ENCODE peak calls at places on chromosomes 1 and 21, in four cellular contexts. One of them, this sample, is unnamed.

GRCh38 chr1:97084566-97084965 is 363.0 kb downstream of the PTBP2 start:
- DNase-seq in left lung: no peak
- DNase-seq in astrocyte of the cerebellum: no peak
- DNase-seq in right cardiac atrium: no peak
- DNase-seq in this sample: no peak

GRCh38 chr1:229075217-229075616 is 195.7 kb upstream of the RAB4A start:
- DNase-seq in left lung: no peak
- DNase-seq in astrocyte of the cerebellum: no peak
- DNase-seq in right cardiac atrium: no peak
- DNase-seq in this sample: no peak

GRCh38 chr1:116904791-116905320 is 4.9 kb upstream of the PTGFRN start:
- DNase-seq in left lung: no peak
- DNase-seq in astrocyte of the cerebellum: no peak
- DNase-seq in right cardiac atrium: no peak
- DNase-seq in this sample: no peak

GRCh38 chr1:106555571-106555970 is 500.9 kb upstream of the PRMT6 start:
- DNase-seq in left lung: no peak
- DNase-seq in astrocyte of the cerebellum: no peak
- DNase-seq in right cardiac atrium: no peak
- DNase-seq in this sample: no peak

GRCh38 chr1:152252157-152252556 is 28.2 kb upstream of the HRNR start:
- DNase-seq in left lung: no peak
- DNase-seq in astrocyte of the cerebellum: no peak
- DNase-seq in right cardiac atrium: no peak
- DNase-seq in this sample: no peak

GRCh38 chr1:248811514-248812490 is 13.9 kb downstream of the SH3BP5L start:
- DNase-seq in left lung: peak
- DNase-seq in astrocyte of the cerebellum: no peak
- DNase-seq in right cardiac atrium: no peak
- DNase-seq in this sample: no peak

GRCh38 chr1:207304710-207305151 is 16.7 kb upstream of the CD55 start:
- DNase-seq in left lung: no peak
- DNase-seq in astrocyte of the cerebellum: no peak
- DNase-seq in right cardiac atrium: no peak
- DNase-seq in this sample: no peak

GRCh38 chr1:196114193-196114592 is 494.0 kb downstream of the KCNT2 start:
- DNase-seq in left lung: no peak
- DNase-seq in astrocyte of the cerebellum: no peak
- DNase-seq in right cardiac atrium: no peak
- DNase-seq in this sample: no peak

GRCh38 chr1:243500506-243500905 is 244.7 kb downstream of the SDCCAG8 start:
- DNase-seq in left lung: no peak
- DNase-seq in astrocyte of the cerebellum: no peak
- DNase-seq in right cardiac atrium: no peak
- DNase-seq in this sample: no peak

GRCh38 chr21:35743571-35743970 is 316.8 kb downstream of the SETD4 start:
- DNase-seq in left lung: no peak
- DNase-seq in astrocyte of the cerebellum: no peak
- DNase-seq in right cardiac atrium: no peak
- DNase-seq in this sample: no peak

DNA sequence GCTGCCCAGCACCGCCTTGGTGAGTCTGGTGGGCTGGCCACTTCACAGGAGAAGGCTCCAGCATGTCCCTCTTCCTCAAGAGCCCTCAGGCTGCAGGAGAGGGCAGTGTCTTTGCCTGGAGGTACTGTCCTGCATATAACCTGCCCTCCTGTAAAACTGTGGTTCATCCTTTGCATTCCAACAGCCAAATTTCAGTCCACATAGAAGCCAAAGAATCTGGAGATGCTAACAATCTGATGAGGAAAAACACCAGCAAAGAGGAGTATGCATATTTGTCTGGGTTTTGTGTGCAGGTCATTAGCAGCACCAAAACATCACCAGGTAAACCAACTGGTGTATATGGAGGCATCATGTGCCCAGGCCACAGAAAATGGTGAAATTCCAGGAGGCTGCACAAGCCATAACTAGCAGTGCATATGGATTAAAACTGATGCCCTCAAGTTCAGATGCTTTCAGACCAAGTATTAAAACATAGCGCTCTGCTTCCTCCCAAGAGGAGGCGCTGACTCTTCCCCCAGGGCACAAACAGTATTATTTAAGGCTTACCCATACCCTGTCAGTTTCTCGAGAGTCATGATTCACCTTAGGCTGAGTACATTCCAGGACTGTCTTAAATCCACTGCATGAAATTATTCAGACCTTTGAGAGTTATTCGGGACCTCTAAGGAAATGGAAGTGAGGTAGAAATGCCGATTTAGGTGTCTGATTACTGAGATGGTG is 150.5 kb upstream of the COA6 start:
- DNase-seq in left lung: no peak
- DNase-seq in astrocyte of the cerebellum: no peak
- DNase-seq in right cardiac atrium: no peak
- DNase-seq in this sample: no peak
- H3K4me3 ChIP-seq in left lung: no peak
- H3K4me3 ChIP-seq in astrocyte of the cerebellum: no peak
- H3K4me3 ChIP-seq in right cardiac atrium: no peak
- H3K4me3 ChIP-seq in this sample: no peak

DNA sequence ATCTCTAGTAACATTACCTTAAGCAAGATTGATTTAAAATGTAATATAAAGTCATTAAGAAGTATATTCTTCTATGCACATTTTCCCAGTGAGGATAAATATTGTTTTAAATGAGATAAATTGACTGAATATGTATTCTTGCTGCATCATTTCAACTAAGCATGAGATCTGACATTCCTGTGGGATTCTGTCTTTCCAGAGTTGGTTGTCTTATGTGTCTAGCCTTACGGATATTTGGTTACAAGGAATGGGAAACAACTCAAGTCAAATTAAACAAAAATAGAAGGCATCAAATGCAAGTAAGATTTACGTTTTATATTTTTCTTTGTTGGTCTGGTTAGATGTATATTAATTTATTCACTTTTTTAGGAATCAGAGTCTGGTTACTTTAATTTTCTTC is 287.4 kb downstream of the PTGER3 start:
- DNase-seq in left lung: no peak
- DNase-seq in astrocyte of the cerebellum: no peak
- DNase-seq in right cardiac atrium: no peak
- DNase-seq in this sample: no peak
- H3K4me3 ChIP-seq in left lung: no peak
- H3K4me3 ChIP-seq in astrocyte of the cerebellum: no peak
- H3K4me3 ChIP-seq in right cardiac atrium: no peak
- H3K4me3 ChIP-seq in this sample: no peak

GRCh38 chr1:87863317-87863716 is 534.6 kb downstream of the LMO4 start:
- DNase-seq in left lung: no peak
- DNase-seq in astrocyte of the cerebellum: no peak
- DNase-seq in right cardiac atrium: no peak
- DNase-seq in this sample: no peak
- H3K4me3 ChIP-seq in left lung: no peak
- H3K4me3 ChIP-seq in astrocyte of the cerebellum: no peak
- H3K4me3 ChIP-seq in right cardiac atrium: no peak
- H3K4me3 ChIP-seq in this sample: no peak

GRCh38 chr21:40845621-40846020 is 1.3 kb downstream of the DSCAM start:
- DNase-seq in left lung: no peak
- DNase-seq in astrocyte of the cerebellum: no peak
- DNase-seq in right cardiac atrium: no peak
- DNase-seq in this sample: no peak

GRCh38 chr21:40844935-40845334 is 2.0 kb downstream of the DSCAM start:
- DNase-seq in left lung: no peak
- DNase-seq in astrocyte of the cerebellum: no peak
- DNase-seq in right cardiac atrium: no peak
- DNase-seq in this sample: no peak

GRCh38 chr21:40847956-40848355 is 998 bp upstream of the DSCAM start:
- DNase-seq in left lung: no peak
- DNase-seq in astrocyte of the cerebellum: no peak
- DNase-seq in right cardiac atrium: no peak
- DNase-seq in this sample: no peak

GRCh38 chr21:40846566-40847411 is at the start of gene DSCAM:
- DNase-seq in left lung: peak
- DNase-seq in astrocyte of the cerebellum: no peak
- DNase-seq in right cardiac atrium: no peak
- DNase-seq in this sample: no peak

DNA sequence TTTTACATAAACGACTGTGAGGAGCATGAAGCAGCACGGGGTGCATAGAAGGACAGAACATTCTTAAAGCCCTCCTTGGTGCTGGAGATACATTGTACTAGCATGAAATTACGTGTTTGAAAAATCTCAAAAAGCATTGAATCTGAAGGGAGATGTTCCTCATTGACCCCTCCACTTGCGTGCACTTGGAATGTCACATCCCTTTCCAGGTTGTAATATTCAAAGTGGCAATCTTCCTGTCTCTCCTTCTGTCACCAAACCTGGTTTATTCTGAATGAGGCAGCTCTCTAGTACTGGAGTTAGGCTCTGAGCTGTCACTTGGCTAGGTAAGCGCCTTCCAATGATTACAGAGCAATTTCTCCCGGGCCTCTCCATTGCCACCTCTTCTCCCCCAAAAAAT is 901 bp downstream of the DSCAM start:
- DNase-seq in left lung: no peak
- DNase-seq in astrocyte of the cerebellum: no peak
- DNase-seq in right cardiac atrium: no peak
- DNase-seq in this sample: no peak
- H3K4me3 ChIP-seq in left lung: no peak
- H3K4me3 ChIP-seq in astrocyte of the cerebellum: no peak
- H3K4me3 ChIP-seq in right cardiac atrium: no peak
- H3K4me3 ChIP-seq in this sample: no peak

GRCh38 chr1:47812848-47813508 is 184.2 kb downstream of the TRABD2B start:
- DNase-seq in left lung: no peak
- DNase-seq in astrocyte of the cerebellum: no peak
- DNase-seq in right cardiac atrium: no peak
- DNase-seq in this sample: no peak

GRCh38 chr1:47810964-47811650 is 186.1 kb downstream of the TRABD2B start:
- DNase-seq in left lung: no peak
- DNase-seq in astrocyte of the cerebellum: no peak
- DNase-seq in right cardiac atrium: no peak
- DNase-seq in this sample: no peak

GRCh38 chr1:47808612-47809011 is 188.6 kb downstream of the TRABD2B start:
- DNase-seq in left lung: no peak
- DNase-seq in astrocyte of the cerebellum: no peak
- DNase-seq in right cardiac atrium: no peak
- DNase-seq in this sample: no peak

GRCh38 chr1:47805826-47806450 is 191.2 kb downstream of the TRABD2B start:
- DNase-seq in left lung: no peak
- DNase-seq in astrocyte of the cerebellum: no peak
- DNase-seq in right cardiac atrium: no peak
- DNase-seq in this sample: no peak

DNA sequence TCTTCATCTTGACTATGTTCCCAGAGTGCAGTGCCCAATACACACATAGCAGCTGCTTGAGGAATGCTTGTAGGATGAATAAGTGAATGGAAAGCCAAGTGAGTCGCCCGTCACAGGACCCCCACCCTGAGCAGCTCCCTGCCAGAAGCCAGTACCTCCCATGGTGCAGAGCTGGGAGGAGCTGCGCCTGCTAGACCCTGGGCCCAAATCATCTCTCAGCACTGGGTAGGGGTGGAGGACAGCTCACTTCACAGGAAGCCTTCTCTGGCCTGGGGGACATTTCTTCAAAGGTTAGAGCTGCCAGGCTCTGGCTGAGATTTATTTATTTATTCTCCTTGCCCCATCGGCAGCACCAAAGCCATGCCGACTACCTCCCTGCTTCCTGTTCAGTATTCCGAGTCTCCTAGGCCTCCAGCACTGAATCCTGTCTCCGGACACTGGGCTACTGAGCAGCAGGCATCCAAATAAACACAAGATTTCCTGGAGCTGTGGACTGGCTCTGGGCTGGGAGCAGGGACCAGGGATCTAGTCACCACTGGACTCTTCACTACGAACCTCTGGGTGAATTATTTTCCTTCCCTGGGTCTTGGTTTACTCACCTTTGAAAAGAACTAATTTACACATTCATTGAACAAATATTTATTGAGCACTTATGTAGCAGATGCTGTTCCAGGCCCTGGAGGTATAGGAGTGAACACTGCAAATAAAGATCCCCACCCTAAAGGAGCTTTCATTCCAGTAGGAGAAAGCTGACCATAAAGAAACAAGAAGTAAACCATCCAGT is 187.7 kb downstream of the TRABD2B start:
- DNase-seq in left lung: no peak
- DNase-seq in astrocyte of the cerebellum: peak
- DNase-seq in right cardiac atrium: no peak
- DNase-seq in this sample: no peak
- H3K4me3 ChIP-seq in left lung: no peak
- H3K4me3 ChIP-seq in astrocyte of the cerebellum: no peak
- H3K4me3 ChIP-seq in right cardiac atrium: no peak
- H3K4me3 ChIP-seq in this sample: no peak

DNA sequence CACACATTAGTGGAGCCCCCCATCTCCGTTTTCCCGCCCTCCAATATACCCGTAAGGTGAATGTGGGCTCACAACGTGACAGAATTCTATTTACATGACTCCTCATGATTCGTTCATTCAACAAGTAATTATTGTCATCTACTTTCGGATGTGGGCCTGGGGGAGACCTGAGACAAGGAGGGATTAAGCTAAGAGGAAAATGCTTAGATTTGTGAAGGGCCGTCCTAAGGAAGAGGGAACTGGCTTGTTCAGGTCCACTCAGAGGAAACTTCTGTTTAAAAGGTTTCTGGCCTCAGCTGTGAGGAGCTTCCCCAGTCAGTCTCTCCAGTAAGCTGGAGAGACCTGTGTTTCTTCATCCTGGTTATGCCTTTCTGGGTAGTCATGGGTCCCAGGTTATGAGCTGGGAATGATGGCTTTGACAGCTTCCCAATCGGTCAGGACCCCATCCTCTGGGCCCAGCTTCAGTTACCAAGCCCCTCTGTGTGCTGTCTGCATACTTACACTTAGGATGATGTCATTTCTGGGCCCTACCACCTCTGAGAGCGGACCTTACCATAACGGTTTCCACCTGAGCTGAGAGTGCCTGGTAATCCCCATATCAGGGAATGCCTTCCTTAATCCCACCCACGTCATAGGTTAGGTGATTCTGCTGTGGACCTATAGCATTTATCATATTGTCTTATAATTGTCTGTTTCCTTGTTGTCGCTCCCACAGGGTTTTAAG is 687 bp upstream of the ERI3 start:
- DNase-seq in left lung: no peak
- DNase-seq in astrocyte of the cerebellum: no peak
- DNase-seq in right cardiac atrium: no peak
- DNase-seq in this sample: no peak
- H3K4me3 ChIP-seq in left lung: peak
- H3K4me3 ChIP-seq in astrocyte of the cerebellum: peak
- H3K4me3 ChIP-seq in right cardiac atrium: no peak
- H3K4me3 ChIP-seq in this sample: no peak

GRCh38 chr1:10969267-10969970 is 43.0 kb upstream of the TARDBP start:
- DNase-seq in left lung: peak
- DNase-seq in astrocyte of the cerebellum: no peak
- DNase-seq in right cardiac atrium: no peak
- DNase-seq in this sample: no peak
- H3K4me3 ChIP-seq in left lung: no peak
- H3K4me3 ChIP-seq in astrocyte of the cerebellum: no peak
- H3K4me3 ChIP-seq in right cardiac atrium: no peak
- H3K4me3 ChIP-seq in this sample: no peak

GRCh38 chr1:27601321-27601770 is 2.6 kb downstream of the AHDC1 start:
- DNase-seq in left lung: no peak
- DNase-seq in astrocyte of the cerebellum: no peak
- DNase-seq in right cardiac atrium: peak
- DNase-seq in this sample: no peak
- H3K4me3 ChIP-seq in left lung: peak
- H3K4me3 ChIP-seq in astrocyte of the cerebellum: peak
- H3K4me3 ChIP-seq in right cardiac atrium: peak
- H3K4me3 ChIP-seq in this sample: no peak

This sample was measured in pancreas.